ENCODE peak calls at places on chromosomes 1 and 21, in ten cellular contexts. A is spleen, Y is stomach, N is HCT116, R is H1, U is suprapubic skin, T is HepG2, Q is esophagus muscularis mucosa, F is transverse colon, B is endothelial cell of umbilical vein. J is an unnamed sample. For H3K9me3, the result is how much of the 10 kb centered on the place peaks cover.

GRCh38 chr1:109279615-109280278 is 3.2 kb downstream of the PSRC1 start:
- DNase-seq in Q (no peak), T (no peak), R (no peak), F (no peak), A (no peak), U (no peak), B (no peak), Y (no peak), N (no peak), J (no peak)

GRCh38 chr1:200139661-200140250 is 112.2 kb downstream of the NR5A2 start:
- DNase-seq in R (no peak), A (no peak), Q (no peak), U (no peak), B (peak), T (peak), F (no peak), N (peak), Y (no peak), J (no peak)

GRCh38 chr1:18109756-18110597 is 2.4 kb downstream of the IGSF21 start:
- DNase-seq in N (no peak), F (peak), B (no peak), U (no peak), T (no peak), Y (peak), Q (no peak), R (peak), A (peak), J (peak)

GRCh38 chr21:35616090-35616489 is 444.2 kb downstream of the SETD4 start:
- DNase-seq in R (no peak), B (peak), U (no peak), F (no peak), A (no peak), N (peak), T (no peak), Y (no peak), Q (no peak), J (no peak)

GRCh38 chr21:30924171-30924680 is 42.8 kb upstream of the KRTAP11-1 start:
- DNase-seq in Y (no peak), R (no peak), U (no peak), T (no peak), A (no peak), Q (no peak), F (no peak), B (no peak), N (no peak), J (no peak)

GRCh38 chr1:68819190-68819829 is 322.4 kb upstream of the DEPDC1 start:
- DNase-seq in N (peak), Y (no peak), A (no peak), U (no peak), B (no peak), F (no peak), R (no peak), T (no peak), Q (no peak), J (no peak)

GRCh38 chr21:46662367-46662654 is 26.8 kb downstream of the PRMT2 start:
- DNase-seq in N (no peak), U (no peak), F (no peak), B (no peak), R (no peak), Q (no peak), T (no peak), A (no peak), Y (no peak), J (no peak)

GRCh38 chr1:164563821-164564251 is 4.9 kb downstream of the PBX1 start:
- DNase-seq in Q (no peak), R (no peak), N (no peak), B (peak), U (no peak), F (no peak), T (no peak), Y (no peak), A (no peak), J (no peak)

GRCh38 chr1:228860911-228861829 is 125.9 kb downstream of the RHOU start:
- DNase-seq in N (peak), T (peak), U (peak), Y (peak), R (no peak), A (no peak), Q (no peak), B (no peak), F (peak), J (no peak)

GRCh38 chr1:184156521-184157395 is 105.2 kb downstream of the TSEN15 start:
- DNase-seq in T (no peak), N (no peak), U (no peak), B (no peak), R (no peak), A (no peak), Y (no peak), Q (peak), F (no peak), J (no peak)

GRCh38 chr1:198910816-198911215 is 272.0 kb downstream of the PTPRC start:
- DNase-seq in A (no peak), N (no peak), B (no peak), R (no peak), T (no peak), Q (no peak), Y (no peak), F (no peak), U (no peak), J (no peak)

GRCh38 chr1:17994046-17994445 is 113.6 kb upstream of the IGSF21 start:
- DNase-seq in N (no peak), Q (no peak), R (no peak), U (no peak), F (no peak), B (no peak), Y (peak), A (no peak), T (no peak), J (no peak)

DNA sequence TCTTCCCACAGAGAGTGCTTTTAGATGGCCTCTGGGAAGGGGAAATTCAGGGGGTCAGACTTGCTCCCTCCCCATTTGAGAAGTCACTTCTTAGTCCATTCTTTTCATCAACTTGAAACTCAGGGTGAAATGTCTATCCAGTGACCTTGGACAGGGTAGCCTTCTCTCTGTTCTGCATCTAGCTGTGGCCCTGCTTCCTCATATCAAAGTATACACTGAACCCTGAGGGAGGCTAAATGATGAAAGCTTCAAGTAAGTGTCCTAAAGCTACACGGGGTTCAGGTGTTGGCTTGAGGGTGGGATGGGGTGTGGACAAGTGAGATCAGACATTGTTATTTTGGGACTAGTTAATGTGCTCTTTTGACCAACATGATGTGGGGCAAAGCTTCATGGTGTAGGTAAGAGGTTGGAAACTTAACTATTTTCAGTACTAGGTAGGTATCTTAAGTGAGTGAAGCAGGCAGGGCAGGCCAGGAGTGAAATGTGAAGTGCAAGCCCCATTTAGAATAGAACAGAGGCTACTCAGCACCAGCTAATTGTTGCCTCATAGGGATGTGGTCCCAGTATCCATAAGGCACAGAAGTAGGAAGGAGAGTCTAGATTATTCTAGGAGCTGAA is 41.0 kb downstream of the SLAMF6 start:
- DNase-seq in U (no peak), B (no peak), Y (no peak), F (no peak), Q (no peak), R (no peak), A (no peak), N (no peak), T (no peak), J (no peak)
- H3K9me3 ChIP-seq in U (under half), B (under half), Y (under half), F (under half), Q (under half), R (under half), A (under half), N (under half), T (under half), J (under half)

GRCh38 chr1:236550961-236551851 is 27.4 kb downstream of the LGALS8 start:
- DNase-seq in U (no peak), A (no peak), N (no peak), B (no peak), Q (no peak), R (no peak), F (no peak), Y (no peak), T (no peak), J (no peak)
- TF ChIP-seq POLR2AphosphoS5 in U (no peak), A (no peak), N (no peak), B (no peak), Q (no peak), R (no peak), F (no peak), Y (no peak), T (no peak), J (no peak)

DNA sequence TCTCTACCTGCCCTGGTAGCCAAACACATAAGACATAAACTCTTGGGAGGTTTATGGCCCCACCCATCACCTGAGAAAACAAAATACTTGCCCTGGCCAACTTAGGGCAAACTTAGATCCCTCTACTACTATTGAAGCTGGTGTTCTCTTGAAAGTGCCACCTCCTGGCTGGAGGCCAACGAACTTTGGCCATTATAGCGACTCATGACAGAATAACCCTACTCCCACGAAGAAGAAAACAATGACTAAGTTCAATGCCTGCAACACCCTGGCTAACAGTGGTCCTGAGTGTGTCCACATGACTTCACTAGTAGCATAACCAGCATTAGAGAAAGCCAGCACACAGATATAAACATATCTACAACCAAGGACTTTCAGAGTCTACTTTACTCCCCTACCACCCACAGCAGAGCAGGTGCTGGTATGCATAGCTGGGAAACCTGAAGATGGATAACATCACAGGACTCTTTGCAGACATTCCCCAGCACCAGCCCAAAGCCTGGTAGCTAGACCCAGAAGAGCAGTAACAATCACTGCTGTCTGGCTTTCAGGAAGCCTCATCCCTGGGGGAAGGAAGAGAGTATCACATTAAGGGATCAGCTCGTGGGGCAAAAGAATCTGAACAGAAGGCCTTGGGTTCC is 81.0 kb downstream of the SLC30A10 start:
- DNase-seq in F (peak), U (no peak), Y (no peak), Q (no peak), R (no peak), N (no peak), A (no peak), T (peak), B (no peak), J (no peak)
- TF ChIP-seq POLR2A in F (no peak), U (no peak), Y (no peak), Q (no peak), R (no peak), N (no peak), A (no peak), T (no peak), B (no peak), J (no peak)

DNA sequence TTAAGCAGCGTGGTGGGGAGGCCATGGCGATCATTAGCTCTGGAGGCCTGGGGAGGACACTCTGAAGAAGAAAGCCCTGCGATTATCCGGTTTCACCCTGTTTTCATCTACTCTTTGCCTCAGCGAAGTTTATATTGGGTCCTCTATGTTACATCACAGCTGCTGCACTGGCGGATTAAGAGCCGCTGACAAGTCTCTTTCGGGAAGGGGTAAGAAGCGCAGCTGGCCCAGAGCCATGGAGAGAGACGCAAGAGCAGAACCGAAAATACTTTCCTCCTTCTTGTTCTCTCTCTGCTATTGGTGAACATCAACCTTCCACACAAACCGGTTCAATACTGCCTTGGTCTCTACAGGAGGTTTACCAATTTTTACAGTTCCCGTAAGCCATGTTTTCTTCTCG is 291.5 kb downstream of the FAM72C start:
- DNase-seq in R (no peak), T (no peak), B (no peak), U (no peak), F (no peak), N (no peak), A (no peak), Y (no peak), Q (no peak), J (no peak)
- H3K9me3 ChIP-seq in R (under half), T (under half), B (under half), U (under half), F (under half), N (under half), A (under half), Y (under half), Q (under half), J (under half)

GRCh38 chr1:23013657-23014056 is 2.0 kb downstream of the TEX46 start:
- DNase-seq in A (no peak), N (no peak), Y (no peak), F (no peak), Q (no peak), U (no peak), B (no peak), R (no peak), T (no peak), J (no peak)
- TF ChIP-seq POLR2AphosphoS5 in A (no peak), N (no peak), Y (no peak), F (no peak), Q (no peak), U (no peak), B (no peak), R (no peak), T (no peak), J (no peak)

J was measured in prostate gland.